ENCODE peak calls at places on chromosomes 4 and X, in four cellular contexts. B is body of pancreas, Y is A549, K is coronary artery. Q is an unnamed sample.

GRCh38 chrX:100413231-100413630 is 3.2 kb upstream of the PCDH19 start:
- DNase-seq in B (peak; percentile 62), Y (peak; percentile 33), K (no peak), Q (peak; percentile 38)

GRCh38 chrX:47707031-47707780 is 48.2 kb upstream of the UXT start:
- DNase-seq in B (no peak), Y (no peak), K (no peak), Q (no peak)

GRCh38 chr4:2942037-2942531 is 21.1 kb downstream of the NOP14 start:
- DNase-seq in B (no peak), Y (no peak), K (peak; percentile 46), Q (no peak)

GRCh38 chr4:116180056-116180690 is 905.2 kb downstream of the TRAM1L1 start:
- DNase-seq in B (no peak), Y (peak; percentile 0), K (no peak), Q (peak; percentile 2)

GRCh38 chr4:183287677-183288076 is 32.4 kb downstream of the CLDN22 start:
- DNase-seq in B (no peak), Y (no peak), K (no peak), Q (peak; percentile 23)

GRCh38 chrX:149704664-149705063 is 7.2 kb upstream of the MAGEA11 start:
- DNase-seq in B (no peak), Y (no peak), K (no peak), Q (no peak)

GRCh38 chrX:51456246-51456645 is 40.1 kb downstream of the NUDT11 start:
- DNase-seq in B (peak; percentile 74), Y (no peak), K (no peak), Q (no peak)

GRCh38 chrX:17081535-17081934 is 135.1 kb downstream of the REPS2 start:
- DNase-seq in B (no peak), Y (no peak), K (no peak), Q (no peak)

GRCh38 chrX:20527458-20528099 is 260.9 kb upstream of the RPS6KA3 start:
- DNase-seq in B (peak; percentile 39), Y (peak; percentile 31), K (no peak), Q (no peak)

GRCh38 chr4:41410049-41410448 is 127.9 kb upstream of the LIMCH1 start:
- DNase-seq in B (no peak), Y (no peak), K (no peak), Q (no peak)

GRCh38 chrX:71637848-71638247 is 19.5 kb upstream of the CXCR3 start:
- DNase-seq in B (no peak), Y (no peak), K (no peak), Q (no peak)

GRCh38 chrX:113512700-113513395 is 672.2 kb upstream of the AMOT start:
- DNase-seq in B (no peak), Y (no peak), K (no peak), Q (peak; percentile 6)

GRCh38 chr4:109434007-109434792 is 585 bp downstream of the SEC24B start:
- DNase-seq in B (peak; percentile 58), Y (no peak), K (peak; percentile 72), Q (no peak)

GRCh38 chr4:135371137-135371536 is 1169.5 kb upstream of the PABPC4L start:
- DNase-seq in B (peak; percentile 50), Y (no peak), K (no peak), Q (no peak)

GRCh38 chrX:70029790-70030189 is 19.9 kb downstream of the AWAT2 start:
- DNase-seq in B (no peak), Y (no peak), K (no peak), Q (no peak)

GRCh38 chrX:154024271-154024670 is 4.6 kb upstream of the IRAK1 start:
- DNase-seq in B (no peak), Y (no peak), K (no peak), Q (no peak)

DNA sequence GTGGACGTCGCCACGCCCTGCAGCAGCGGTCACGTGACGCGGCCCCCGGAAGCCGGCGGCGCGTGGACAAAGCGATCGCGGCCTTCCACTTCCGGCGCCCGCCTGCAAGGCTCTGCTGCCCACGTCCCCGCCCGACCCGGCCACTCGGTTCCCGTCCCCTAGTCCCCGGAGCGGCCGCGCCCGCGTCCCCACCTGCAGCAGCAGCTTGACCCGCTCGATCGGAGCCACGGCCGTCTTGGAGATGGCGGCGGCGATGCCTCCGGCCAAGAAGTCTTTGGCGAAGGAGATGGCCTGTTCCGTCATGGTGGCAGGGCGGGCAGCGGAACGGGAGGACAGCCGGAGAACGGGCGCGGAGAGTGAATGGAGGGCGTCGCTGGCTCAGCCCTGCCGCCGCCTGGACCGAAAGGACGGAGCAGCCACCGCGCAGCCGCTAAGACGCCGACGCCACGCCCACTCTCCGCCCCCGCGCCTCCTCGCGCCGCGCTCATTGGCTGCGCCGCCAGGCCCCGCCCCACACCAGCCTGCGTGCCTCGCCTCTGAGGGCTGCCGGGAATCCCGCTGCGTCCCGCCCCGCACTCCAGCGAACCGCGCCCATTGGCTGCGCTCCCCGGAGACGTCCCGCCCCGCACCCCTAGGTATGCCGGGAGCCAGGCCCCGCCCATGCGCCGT is at the start of gene SLC25A6:
- DNase-seq in B (peak; percentile 98), Y (peak; percentile 91), K (peak; percentile 99), Q (peak; percentile 97)
- TF ChIP-seq CTCF in B (no peak), Y (no peak), K (no peak), Q (no peak)

GRCh38 chrX:53224860-53225797 is at the start of gene KDM5C:
- DNase-seq in B (peak; percentile 95), Y (peak; percentile 92), K (peak; percentile 93), Q (peak; percentile 84)

GRCh38 chrX:53223955-53224859 is 800 bp downstream of the KDM5C start:
- DNase-seq in B (no peak), Y (peak; percentile 35), K (no peak), Q (peak; percentile 6)

GRCh38 chrX:53227224-53227765 is 2.3 kb upstream of the KDM5C start:
- DNase-seq in B (no peak), Y (no peak), K (no peak), Q (no peak)

GRCh38 chrX:53223068-53223693 is 1.8 kb downstream of the KDM5C start:
- DNase-seq in B (no peak), Y (no peak), K (no peak), Q (no peak)
- TF ChIP-seq CTCF in B (no peak), Y (no peak), K (no peak), Q (no peak)

GRCh38 chr4:626201-627091 is 1.1 kb downstream of the PDE6B start:
- DNase-seq in B (no peak), Y (no peak), K (no peak), Q (no peak)
- TF ChIP-seq CTCF in B (no peak), Y (no peak), K (no peak), Q (no peak)

GRCh38 chrX:106203315-106203714 is 35.2 kb downstream of the PWWP3B start:
- DNase-seq in B (no peak), Y (no peak), K (no peak), Q (no peak)
- TF ChIP-seq CTCF in B (no peak), Y (no peak), K (no peak), Q (no peak)

DNA sequence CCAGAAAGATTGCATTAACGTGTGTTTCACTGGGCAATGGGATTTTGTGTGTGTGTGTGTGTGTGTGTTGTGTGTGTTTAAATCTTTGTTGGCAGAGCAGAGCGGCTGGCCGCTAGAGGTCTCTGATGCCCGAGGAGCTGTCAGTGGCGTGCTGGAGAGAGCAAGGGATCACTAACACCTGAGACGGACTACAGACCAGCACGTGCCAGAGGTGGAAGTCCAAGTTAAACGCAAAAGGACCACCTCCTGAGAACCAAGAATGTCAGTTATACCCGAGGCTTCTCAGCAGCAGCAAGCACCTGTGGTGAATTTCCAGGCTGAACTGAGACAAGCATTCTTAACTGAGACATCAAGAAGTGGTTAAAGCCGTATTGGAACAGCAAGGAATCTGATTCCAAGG is 9.0 kb upstream of the SLC25A14 start:
- DNase-seq in B (peak; percentile 67), Y (peak; percentile 53), K (no peak), Q (peak; percentile 61)
- TF ChIP-seq CTCF in B (peak; percentile 30), Y (peak; percentile 70), K (no peak), Q (peak; percentile 27)

DNA sequence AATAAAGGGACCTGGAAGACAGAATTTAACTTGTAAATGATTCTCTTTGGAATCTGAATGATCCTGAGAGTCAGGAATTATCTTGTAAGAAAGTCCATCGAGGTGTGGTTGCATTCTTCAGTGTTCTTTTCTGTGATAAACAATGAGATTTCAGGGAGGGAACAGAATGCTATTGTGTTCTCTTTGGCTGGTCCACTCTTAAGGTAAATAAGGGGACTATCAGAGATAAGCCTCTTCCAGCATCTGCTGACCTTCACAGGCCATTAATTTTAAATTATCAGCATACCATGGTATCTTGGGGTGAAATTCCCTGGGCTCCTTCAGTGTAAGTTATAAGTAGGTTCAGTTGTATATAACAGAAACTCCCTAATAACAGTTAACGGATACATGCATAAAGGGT is 107.1 kb upstream of the ARHGAP24 start:
- DNase-seq in B (peak; percentile 6), Y (no peak), K (no peak), Q (no peak)
- TF ChIP-seq CTCF in B (no peak), Y (no peak), K (no peak), Q (no peak)

DNA sequence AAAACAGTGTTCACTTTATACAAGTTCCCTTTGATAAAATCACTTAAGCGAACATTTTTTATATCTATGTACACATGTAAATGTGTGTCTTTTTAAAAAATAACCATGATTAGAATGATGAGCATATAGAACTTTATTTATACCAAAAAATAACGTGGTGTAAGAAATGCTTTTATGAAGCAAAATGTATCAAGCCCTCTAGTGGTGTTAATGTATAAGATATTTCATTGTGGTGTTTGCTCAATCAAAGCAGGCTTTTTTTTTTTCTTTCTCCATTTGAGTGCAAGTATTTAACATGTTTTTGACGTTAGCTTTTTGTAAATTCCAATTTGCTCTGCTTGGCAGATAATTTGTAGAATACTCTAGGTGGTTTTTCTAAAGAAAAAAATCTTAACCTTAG is 2092.4 kb upstream of the TENM3 start:
- DNase-seq in B (no peak), Y (no peak), K (no peak), Q (no peak)
- TF ChIP-seq CTCF in B (peak; percentile 40), Y (no peak), K (no peak), Q (peak; percentile 28)

GRCh38 chr4:31674313-31674947 is 954.3 kb downstream of the PCDH7 start:
- DNase-seq in B (no peak), Y (no peak), K (no peak), Q (no peak)
- TF ChIP-seq CTCF in B (peak; percentile 25), Y (no peak), K (peak; percentile 23), Q (no peak)

GRCh38 chrX:152915541-152916241 is 17.8 kb downstream of the ZNF185 start:
- DNase-seq in B (no peak), Y (peak; percentile 51), K (no peak), Q (peak; percentile 21)

GRCh38 chrX:152913915-152914314 is 16.0 kb downstream of the ZNF185 start:
- DNase-seq in B (no peak), Y (no peak), K (no peak), Q (no peak)

GRCh38 chrX:152912641-152913040 is 14.8 kb downstream of the ZNF185 start:
- DNase-seq in B (no peak), Y (no peak), K (no peak), Q (no peak)

GRCh38 chrX:152912121-152912520 is 14.3 kb downstream of the ZNF185 start:
- DNase-seq in B (no peak), Y (no peak), K (no peak), Q (no peak)

GRCh38 chrX:152913354-152913753 is 15.5 kb downstream of the ZNF185 start:
- DNase-seq in B (no peak), Y (no peak), K (no peak), Q (no peak)
- TF ChIP-seq CTCF in B (no peak), Y (no peak), K (no peak), Q (no peak)